ENCODE peak calls at places on chromosomes 6 and 20, in seven cellular contexts. Y, J, R, U, H, L and A are unnamed samples.

GRCh38 chr6:156809034-156809433 is 31.9 kb downstream of the ARID1B start:
- DNase-seq in Y (no peak), J (no peak), R (peak), U (no peak), H (peak), L (peak), A (peak)

GRCh38 chr6:130215526-130215925 is 7.2 kb downstream of the SAMD3 start:
- DNase-seq in Y (no peak), J (no peak), R (no peak), U (no peak), H (no peak), L (peak), A (no peak)

GRCh38 chr6:166318227-166318626 is 10.0 kb upstream of the PRR18 start:
- DNase-seq in Y (no peak), J (no peak), R (no peak), U (no peak), H (no peak), L (no peak), A (no peak)

GRCh38 chr6:136846046-136846445 is 23.7 kb downstream of the PEX7 start:
- DNase-seq in Y (peak), J (peak), R (peak), U (no peak), H (peak), L (peak), A (peak)

GRCh38 chr20:9507544-9508239 is 6.7 kb upstream of the LAMP5 start:
- DNase-seq in Y (no peak), J (no peak), R (no peak), U (no peak), H (no peak), L (no peak), A (no peak)

GRCh38 chr6:7974932-7975763 is 64.6 kb upstream of the TXNDC5 start:
- DNase-seq in Y (peak), J (peak), R (peak), U (peak), H (peak), L (peak), A (peak)

GRCh38 chr6:129131282-129131681 is 248.3 kb downstream of the LAMA2 start:
- DNase-seq in Y (no peak), J (no peak), R (peak), U (no peak), H (peak), L (no peak), A (no peak)

GRCh38 chr6:88653936-88654335 is 309.5 kb downstream of the RNGTT start:
- DNase-seq in Y (no peak), J (no peak), R (no peak), U (no peak), H (no peak), L (no peak), A (no peak)

GRCh38 chr6:52362443-52363221 is 681 bp downstream of the PAQR8 start:
- DNase-seq in Y (no peak), J (peak), R (peak), U (peak), H (no peak), L (peak), A (no peak)

GRCh38 chr6:137799950-137800568 is 67.0 kb upstream of the TNFAIP3 start:
- DNase-seq in Y (peak), J (peak), R (peak), U (peak), H (peak), L (peak), A (peak)

GRCh38 chr6:69061066-69061465 is 426.0 kb downstream of the ADGRB3 start:
- DNase-seq in Y (no peak), J (no peak), R (no peak), U (no peak), H (no peak), L (no peak), A (no peak)
- TF ChIP-seq CTCF in Y (no peak), J (no peak), R (no peak), U (no peak), H (no peak), L (no peak), A (no peak)

GRCh38 chr6:100879317-100879716 is 1.8 kb downstream of the ASCC3 start:
- DNase-seq in Y (no peak), J (no peak), R (no peak), U (no peak), H (no peak), L (no peak), A (no peak)

GRCh38 chr6:100883347-100883746 is 2.2 kb upstream of the ASCC3 start:
- DNase-seq in Y (no peak), J (no peak), R (no peak), U (no peak), H (no peak), L (no peak), A (no peak)

GRCh38 chr6:100881707-100882040 is 545 bp upstream of the ASCC3 start:
- DNase-seq in Y (no peak), J (no peak), R (no peak), U (no peak), H (peak), L (no peak), A (no peak)

GRCh38 chr6:100880149-100880900 is 804 bp downstream of the ASCC3 start:
- DNase-seq in Y (peak), J (no peak), R (no peak), U (no peak), H (peak), L (peak), A (peak)

GRCh38 chr6:100880901-100881706 is at the start of gene ASCC3:
- DNase-seq in Y (peak), J (peak), R (peak), U (peak), H (peak), L (peak), A (peak)
- TF ChIP-seq CTCF in Y (peak), J (no peak), R (no peak), U (no peak), H (no peak), L (no peak), A (no peak)

DNA sequence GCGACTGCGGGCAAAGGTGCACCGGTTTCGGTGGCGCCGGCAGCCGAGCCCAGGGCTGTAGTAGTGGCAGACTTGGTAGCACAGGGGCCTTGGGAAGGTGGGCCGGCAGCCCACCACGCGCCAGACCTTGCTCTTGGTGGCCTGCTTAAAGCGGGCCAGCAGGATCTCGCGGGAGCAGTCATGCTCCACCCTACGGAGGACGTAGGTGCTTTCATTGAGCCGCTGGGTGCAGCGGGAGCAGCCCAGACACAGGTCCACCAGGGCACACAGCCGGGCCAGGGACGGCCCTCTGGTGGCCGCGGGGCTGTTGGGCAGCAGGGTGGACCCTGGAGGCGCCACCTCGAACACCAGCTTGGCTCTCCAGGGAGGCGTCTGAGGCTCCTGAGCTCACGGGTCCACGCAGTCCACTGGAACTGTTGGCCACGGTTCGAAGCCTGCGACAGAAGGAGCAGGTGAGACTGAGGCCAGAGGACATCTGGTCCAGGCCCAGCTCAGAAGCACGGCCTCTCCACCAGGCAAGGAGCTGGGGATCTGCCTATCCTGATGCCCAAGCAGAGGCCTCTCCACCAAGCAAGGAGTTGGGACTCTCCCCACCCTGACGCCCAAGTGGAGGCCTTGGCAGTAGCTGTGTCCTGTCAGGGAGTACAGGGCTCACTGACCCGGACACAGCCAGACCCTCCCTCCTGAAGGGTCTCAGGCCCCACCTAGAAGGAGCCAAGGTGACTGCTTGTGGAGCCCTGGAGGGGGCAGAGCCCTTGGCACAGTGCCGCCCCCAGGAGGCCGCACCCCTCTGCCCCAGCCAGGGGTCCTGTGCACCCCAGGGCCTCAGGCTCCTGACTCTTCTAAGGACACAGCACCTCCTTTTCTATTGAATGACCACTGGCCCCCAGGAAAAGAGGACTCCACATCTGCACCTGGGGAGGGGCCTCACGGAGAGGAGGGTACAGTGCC is 976 bp downstream of the HELZ2 start:
- DNase-seq in Y (peak), J (no peak), R (no peak), U (no peak), H (no peak), L (no peak), A (no peak)
- TF ChIP-seq CTCF in Y (peak), J (peak), R (no peak), U (no peak), H (peak), L (no peak), A (peak)

GRCh38 chr6:168495636-168496035 is 54.7 kb downstream of the SMOC2 start:
- DNase-seq in Y (no peak), J (no peak), R (no peak), U (no peak), H (no peak), L (no peak), A (no peak)
- TF ChIP-seq CTCF in Y (no peak), J (no peak), R (no peak), U (no peak), H (no peak), L (no peak), A (no peak)

GRCh38 chr6:30542915-30543314 is 13.4 kb downstream of the GNL1 start:
- DNase-seq in Y (no peak), J (no peak), R (no peak), U (no peak), H (peak), L (no peak), A (peak)
- TF ChIP-seq CTCF in Y (no peak), J (peak), R (no peak), U (no peak), H (peak), L (no peak), A (peak)

GRCh38 chr6:139124887-139125672 is 9.8 kb upstream of the HECA start:
- DNase-seq in Y (peak), J (peak), R (peak), U (peak), H (peak), L (peak), A (peak)
- TF ChIP-seq CTCF in Y (peak), J (no peak), R (no peak), U (peak), H (peak), L (no peak), A (peak)

GRCh38 chr20:142290-142689 is at the start of gene DEFB126:
- DNase-seq in Y (no peak), J (no peak), R (no peak), U (no peak), H (no peak), L (no peak), A (no peak)

DNA sequence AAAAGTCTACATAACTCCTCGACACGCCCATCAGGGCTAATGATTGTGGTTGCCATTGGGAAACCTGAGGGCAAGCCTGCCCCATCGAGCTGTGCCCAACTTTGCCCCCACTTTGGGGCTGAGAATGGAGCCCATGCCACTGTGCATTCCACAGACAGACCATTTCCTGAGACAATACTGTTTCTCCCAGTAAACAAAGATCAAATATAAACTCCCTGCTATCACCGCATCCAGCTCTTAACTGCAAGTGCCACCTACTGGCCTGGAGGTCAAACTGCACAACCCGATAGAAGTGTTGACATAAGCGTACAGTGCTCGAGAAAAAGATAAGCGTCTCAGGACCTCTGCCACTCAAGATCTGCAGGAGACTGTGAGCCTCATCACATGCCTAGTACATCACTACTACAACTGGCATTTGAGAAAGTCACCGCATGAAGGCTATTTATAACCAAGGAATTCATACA is 4.7 kb upstream of the DEFB126 start:
- DNase-seq in Y (peak), J (no peak), R (no peak), U (no peak), H (no peak), L (no peak), A (no peak)
- TF ChIP-seq CTCF in Y (peak), J (peak), R (no peak), U (no peak), H (no peak), L (no peak), A (peak)

GRCh38 chr20:49964964-49965780 is 17.6 kb upstream of the SNAI1 start:
- DNase-seq in Y (peak), J (peak), R (no peak), U (no peak), H (peak), L (peak), A (no peak)
- TF ChIP-seq CTCF in Y (peak), J (peak), R (no peak), U (no peak), H (peak), L (peak), A (peak)